ENCODE peak calls at places on chromosomes 5 and 9, in six cellular contexts. One of them, this sample, is unnamed.

GRCh38 chr5:132473608-132474007 is 17.0 kb downstream of the IRF1 start:
- DNase-seq in K562: no peak
- DNase-seq in H1: no peak
- DNase-seq in GM12891: no peak
- DNase-seq in GM12878: no peak
- DNase-seq in HepG2: no peak
- DNase-seq in this sample: no peak

GRCh38 chr5:134132372-134133212 is 18.1 kb downstream of the TCF7 start:
- DNase-seq in K562: no peak
- DNase-seq in H1: peak
- DNase-seq in GM12891: peak
- DNase-seq in GM12878: peak
- DNase-seq in HepG2: no peak
- DNase-seq in this sample: peak

GRCh38 chr5:370311-370958 is 48.9 kb downstream of the AHRR start:
- DNase-seq in K562: no peak
- DNase-seq in H1: peak
- DNase-seq in GM12891: no peak
- DNase-seq in GM12878: no peak
- DNase-seq in HepG2: no peak
- DNase-seq in this sample: no peak

GRCh38 chr5:11306365-11306764 is 545.3 kb upstream of the DAP start:
- DNase-seq in K562: no peak
- DNase-seq in H1: no peak
- DNase-seq in GM12891: no peak
- DNase-seq in GM12878: no peak
- DNase-seq in HepG2: peak
- DNase-seq in this sample: no peak

GRCh38 chr5:7667216-7667767 is 183.6 kb downstream of the CFAP90 start:
- DNase-seq in K562: no peak
- DNase-seq in H1: no peak
- DNase-seq in GM12891: no peak
- DNase-seq in GM12878: no peak
- DNase-seq in HepG2: no peak
- DNase-seq in this sample: no peak

GRCh38 chr5:78787763-78788162 is 139.2 kb upstream of the LHFPL2 start:
- DNase-seq in K562: no peak
- DNase-seq in H1: no peak
- DNase-seq in GM12891: no peak
- DNase-seq in GM12878: no peak
- DNase-seq in HepG2: no peak
- DNase-seq in this sample: no peak

GRCh38 chr5:22242532-22242931 is 610.6 kb downstream of the CDH12 start:
- DNase-seq in K562: no peak
- DNase-seq in H1: no peak
- DNase-seq in GM12891: no peak
- DNase-seq in GM12878: no peak
- DNase-seq in HepG2: no peak
- DNase-seq in this sample: no peak

GRCh38 chr9:34994429-34995287 is 5.1 kb downstream of the DNAJB5 start:
- DNase-seq in K562: peak
- DNase-seq in H1: peak
- DNase-seq in GM12891: no peak
- DNase-seq in GM12878: no peak
- DNase-seq in HepG2: peak
- DNase-seq in this sample: no peak

GRCh38 chr5:1371191-1371590 is 26.3 kb upstream of the CLPTM1L start:
- DNase-seq in K562: no peak
- DNase-seq in H1: no peak
- DNase-seq in GM12891: no peak
- DNase-seq in GM12878: no peak
- DNase-seq in HepG2: no peak
- DNase-seq in this sample: no peak

GRCh38 chr5:115375922-115376321 is 79.5 kb upstream of the CCDC112 start:
- DNase-seq in K562: no peak
- DNase-seq in H1: no peak
- DNase-seq in GM12891: no peak
- DNase-seq in GM12878: no peak
- DNase-seq in HepG2: peak
- DNase-seq in this sample: no peak

GRCh38 chr9:71812385-71812784 is 44.1 kb upstream of the CEMIP2 start:
- DNase-seq in K562: no peak
- DNase-seq in H1: no peak
- DNase-seq in GM12891: no peak
- DNase-seq in GM12878: no peak
- DNase-seq in HepG2: no peak
- DNase-seq in this sample: no peak

GRCh38 chr5:131950706-131951105 is 5.2 kb upstream of the MEIKIN start:
- DNase-seq in K562: no peak
- DNase-seq in H1: no peak
- DNase-seq in GM12891: no peak
- DNase-seq in GM12878: no peak
- DNase-seq in HepG2: no peak
- DNase-seq in this sample: no peak

GRCh38 chr9:132364068-132364467 is 9.3 kb upstream of the SETX start:
- DNase-seq in K562: no peak
- DNase-seq in H1: no peak
- DNase-seq in GM12891: no peak
- DNase-seq in GM12878: no peak
- DNase-seq in HepG2: no peak
- DNase-seq in this sample: no peak

GRCh38 chr9:79858509-79858908 is 286.7 kb downstream of the TLE4 start:
- DNase-seq in K562: no peak
- DNase-seq in H1: no peak
- DNase-seq in GM12891: no peak
- DNase-seq in GM12878: no peak
- DNase-seq in HepG2: peak
- DNase-seq in this sample: no peak

GRCh38 chr5:38556115-38556598 is 289 bp downstream of the LIFR start:
- DNase-seq in K562: peak
- DNase-seq in H1: peak
- DNase-seq in GM12891: no peak
- DNase-seq in GM12878: no peak
- DNase-seq in HepG2: no peak
- DNase-seq in this sample: no peak

GRCh38 chr5:77973253-77973609 is 197.1 kb upstream of the TBCA start:
- DNase-seq in K562: no peak
- DNase-seq in H1: no peak
- DNase-seq in GM12891: no peak
- DNase-seq in GM12878: no peak
- DNase-seq in HepG2: no peak
- DNase-seq in this sample: no peak

GRCh38 chr5:446066-446725 is 3.2 kb downstream of the EXOC3 start:
- DNase-seq in K562: no peak
- DNase-seq in H1: no peak
- DNase-seq in GM12891: no peak
- DNase-seq in GM12878: no peak
- DNase-seq in HepG2: no peak
- DNase-seq in this sample: no peak

GRCh38 chr5:176371621-176372539 is 6.6 kb downstream of the ARL10 start:
- DNase-seq in K562: no peak
- DNase-seq in H1: no peak
- DNase-seq in GM12891: no peak
- DNase-seq in GM12878: no peak
- DNase-seq in HepG2: peak
- DNase-seq in this sample: no peak

GRCh38 chr9:96219615-96220257 is 82.2 kb downstream of the HSD17B3 start:
- DNase-seq in K562: peak
- DNase-seq in H1: peak
- DNase-seq in GM12891: no peak
- DNase-seq in GM12878: no peak
- DNase-seq in HepG2: no peak
- DNase-seq in this sample: peak

GRCh38 chr9:14372437-14373318 is 58.7 kb upstream of the NFIB start:
- DNase-seq in K562: peak
- DNase-seq in H1: no peak
- DNase-seq in GM12891: no peak
- DNase-seq in GM12878: no peak
- DNase-seq in HepG2: peak
- DNase-seq in this sample: no peak

GRCh38 chr5:142397178-142397577 is 72.4 kb upstream of the SPRY4 start:
- DNase-seq in K562: peak
- DNase-seq in H1: no peak
- DNase-seq in GM12891: no peak
- DNase-seq in GM12878: no peak
- DNase-seq in HepG2: no peak
- DNase-seq in this sample: no peak

GRCh38 chr9:92480332-92480771 is 2.0 kb downstream of the ASPN start:
- DNase-seq in K562: no peak
- DNase-seq in H1: no peak
- DNase-seq in GM12891: no peak
- DNase-seq in GM12878: no peak
- DNase-seq in HepG2: no peak
- DNase-seq in this sample: no peak

GRCh38 chr5:15387931-15388330 is 112.0 kb upstream of the FBXL7 start:
- DNase-seq in K562: no peak
- DNase-seq in H1: no peak
- DNase-seq in GM12891: no peak
- DNase-seq in GM12878: no peak
- DNase-seq in HepG2: peak
- DNase-seq in this sample: no peak

DNA sequence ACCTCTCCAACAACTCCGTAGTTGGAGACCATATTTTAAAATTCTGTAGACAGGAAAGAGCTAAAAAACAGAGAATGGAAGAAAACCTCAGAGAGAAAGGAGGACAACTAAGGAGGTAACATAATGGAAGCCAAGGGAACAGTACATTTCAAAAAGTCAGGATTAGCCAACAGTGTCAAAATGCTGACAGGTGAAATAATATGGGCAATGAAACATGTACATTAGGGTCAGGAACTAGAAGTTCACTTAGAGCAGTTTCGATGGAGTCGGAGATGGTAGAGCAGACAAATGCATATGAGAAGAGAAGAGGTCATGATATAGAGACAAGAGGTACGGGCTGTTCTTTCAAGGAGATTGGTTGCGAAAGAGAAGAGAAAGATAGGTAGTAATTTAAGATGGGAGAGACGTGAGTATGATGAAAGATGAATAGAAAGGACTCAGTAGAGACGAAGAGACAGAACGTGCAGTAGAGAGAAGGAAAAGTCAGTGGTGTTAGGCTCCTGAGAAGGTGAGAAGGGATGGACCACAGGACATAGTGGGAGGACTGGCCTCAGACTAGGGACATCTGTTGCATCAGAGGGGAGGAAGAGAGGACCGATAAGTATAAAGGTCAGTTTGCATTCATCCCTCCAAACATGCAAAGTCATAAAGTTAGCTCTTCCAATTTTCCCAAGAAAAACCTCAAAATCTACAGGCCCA is 25.6 kb downstream of the NRG2 start:
- DNase-seq in K562: no peak
- DNase-seq in H1: no peak
- DNase-seq in GM12891: no peak
- DNase-seq in GM12878: no peak
- DNase-seq in HepG2: no peak
- DNase-seq in this sample: no peak
- TF ChIP-seq POLR2A in K562: no peak
- TF ChIP-seq POLR2A in H1: no peak
- TF ChIP-seq POLR2A in GM12891: no peak
- TF ChIP-seq POLR2A in GM12878: no peak
- TF ChIP-seq POLR2A in HepG2: no peak
- TF ChIP-seq POLR2A in this sample: no peak

GRCh38 chr5:135272311-135272805 is 126.7 kb downstream of the MACROH2A1 start:
- DNase-seq in K562: peak
- DNase-seq in H1: no peak
- DNase-seq in GM12891: no peak
- DNase-seq in GM12878: no peak
- DNase-seq in HepG2: no peak
- DNase-seq in this sample: no peak
- TF ChIP-seq TAF1 in K562: no peak
- TF ChIP-seq TAF1 in H1: no peak
- TF ChIP-seq TAF1 in GM12891: no peak
- TF ChIP-seq TAF1 in GM12878: no peak
- TF ChIP-seq TAF1 in HepG2: no peak
- TF ChIP-seq TAF1 in this sample: no peak

GRCh38 chr9:136671646-136672430 is 9.1 kb downstream of the EGFL7 start:
- DNase-seq in K562: peak
- DNase-seq in H1: peak
- DNase-seq in GM12891: peak
- DNase-seq in GM12878: no peak
- DNase-seq in HepG2: no peak
- DNase-seq in this sample: peak

GRCh38 chr9:136672431-136673087 is 9.8 kb downstream of the EGFL7 start:
- DNase-seq in K562: no peak
- DNase-seq in H1: no peak
- DNase-seq in GM12891: no peak
- DNase-seq in GM12878: no peak
- DNase-seq in HepG2: no peak
- DNase-seq in this sample: no peak

GRCh38 chr9:136674786-136675349 is 12.2 kb downstream of the EGFL7 start:
- DNase-seq in K562: peak
- DNase-seq in H1: no peak
- DNase-seq in GM12891: no peak
- DNase-seq in GM12878: no peak
- DNase-seq in HepG2: peak
- DNase-seq in this sample: no peak

GRCh38 chr9:136673970-136674785 is 11.5 kb downstream of the EGFL7 start:
- DNase-seq in K562: no peak
- DNase-seq in H1: no peak
- DNase-seq in GM12891: no peak
- DNase-seq in GM12878: no peak
- DNase-seq in HepG2: no peak
- DNase-seq in this sample: no peak

DNA sequence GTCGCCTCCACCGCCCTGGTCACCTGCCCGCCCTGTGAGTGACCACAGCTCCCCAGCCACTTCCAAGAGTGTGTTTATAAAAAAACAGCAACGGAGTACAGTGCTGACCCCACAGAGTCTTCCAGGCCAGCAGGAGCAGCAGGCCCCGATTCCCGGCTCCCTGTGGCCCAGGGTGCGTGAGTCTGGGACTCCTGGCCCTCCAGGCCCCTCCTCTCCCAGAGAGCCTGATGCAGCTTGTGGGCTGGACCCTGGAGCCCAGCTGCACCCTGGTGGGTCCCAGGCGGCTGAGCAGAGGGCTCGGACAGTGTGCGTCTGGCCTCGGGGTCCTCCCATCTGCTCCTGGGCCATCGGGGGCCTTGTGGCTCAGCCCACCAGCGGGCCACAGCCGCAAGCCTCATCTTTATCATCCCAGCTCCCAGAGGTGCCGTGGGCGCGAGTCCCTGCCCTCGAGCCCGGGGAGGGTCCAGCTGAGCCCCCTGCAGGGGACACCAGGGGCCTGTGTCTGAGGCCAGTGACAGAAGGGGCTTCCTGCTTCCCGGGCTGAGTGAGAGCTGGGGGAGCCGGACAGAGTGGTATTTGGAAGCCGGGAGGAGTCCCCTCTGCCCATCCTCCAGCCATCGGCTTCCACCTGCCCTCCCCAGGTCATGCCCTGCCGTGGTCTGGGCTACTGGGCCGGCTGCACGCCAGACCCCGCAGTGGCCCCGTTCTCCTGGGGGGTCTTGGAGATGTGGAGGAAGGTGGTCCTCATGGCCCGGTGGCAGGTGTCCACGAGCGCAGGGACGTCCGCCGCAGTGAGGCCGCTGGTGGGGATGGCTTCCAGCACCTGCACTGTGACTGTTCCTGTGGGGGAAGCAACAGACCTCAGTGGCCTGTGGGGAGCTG is 10.6 kb downstream of the EGFL7 start:
- DNase-seq in K562: no peak
- DNase-seq in H1: no peak
- DNase-seq in GM12891: no peak
- DNase-seq in GM12878: no peak
- DNase-seq in HepG2: no peak
- DNase-seq in this sample: no peak
- TF ChIP-seq POLR2AphosphoS5 in K562: peak
- TF ChIP-seq POLR2AphosphoS5 in H1: no peak
- TF ChIP-seq POLR2AphosphoS5 in GM12891: no peak
- TF ChIP-seq POLR2AphosphoS5 in GM12878: no peak
- TF ChIP-seq POLR2AphosphoS5 in HepG2: no peak
- TF ChIP-seq POLR2AphosphoS5 in this sample: no peak

GRCh38 chr5:177538876-177539275 is 15.5 kb downstream of the FAM193B start:
- DNase-seq in K562: no peak
- DNase-seq in H1: no peak
- DNase-seq in GM12891: no peak
- DNase-seq in GM12878: no peak
- DNase-seq in HepG2: no peak
- DNase-seq in this sample: no peak
- TF ChIP-seq POLR2A in K562: no peak
- TF ChIP-seq POLR2A in H1: no peak
- TF ChIP-seq POLR2A in GM12891: no peak
- TF ChIP-seq POLR2A in GM12878: no peak
- TF ChIP-seq POLR2A in HepG2: no peak
- TF ChIP-seq POLR2A in this sample: no peak

This sample was measured in GM12892.